ENCODE peak calls at places on chromosomes 4 and X, in seven cellular contexts. R, I, F, Q, Z, X and O are unnamed samples.

GRCh38 chr4:14524236-14524635 is 478.0 kb upstream of the CPEB2 start:
- DNase-seq in R (no peak), I (no peak), F (no peak), Q (no peak), Z (no peak), X (no peak), O (no peak)

GRCh38 chr4:182807346-182807745 is 109.8 kb downstream of the DCTD start:
- DNase-seq in R (no peak), I (no peak), F (no peak), Q (no peak), Z (no peak), X (no peak), O (no peak)

GRCh38 chr4:89834486-89835209 is 2.3 kb downstream of the SNCA start:
- DNase-seq in R (no peak), I (no peak), F (no peak), Q (peak), Z (no peak), X (no peak), O (no peak)

GRCh38 chr4:20252656-20253271 is 1.1 kb downstream of the SLIT2 start:
- DNase-seq in R (no peak), I (no peak), F (no peak), Q (no peak), Z (peak), X (peak), O (peak)

GRCh38 chrX:38666909-38667308 is 105.6 kb downstream of the TSPAN7 start:
- DNase-seq in R (no peak), I (no peak), F (no peak), Q (no peak), Z (no peak), X (no peak), O (no peak)

GRCh38 chr4:128820631-128821119 is 11.2 kb downstream of the JADE1 start:
- DNase-seq in R (no peak), I (no peak), F (no peak), Q (no peak), Z (no peak), X (no peak), O (no peak)

GRCh38 chr4:69831646-69832325 is 28.2 kb downstream of the SULT1E1 start:
- DNase-seq in R (peak), I (no peak), F (no peak), Q (no peak), Z (no peak), X (no peak), O (no peak)

GRCh38 chr4:73822389-73822788 is 14.1 kb upstream of the CXCL6 start:
- DNase-seq in R (no peak), I (no peak), F (no peak), Q (no peak), Z (no peak), X (no peak), O (no peak)

GRCh38 chr4:187944179-187944578 is 51.4 kb upstream of the ZFP42 start:
- DNase-seq in R (no peak), I (no peak), F (no peak), Q (no peak), Z (no peak), X (no peak), O (no peak)

GRCh38 chrX:111447298-111447697 is 35.3 kb upstream of the DCX start:
- DNase-seq in R (no peak), I (peak), F (no peak), Q (no peak), Z (peak), X (no peak), O (no peak)

GRCh38 chrX:129622757-129623301 is 31.9 kb downstream of the APLN start:
- DNase-seq in R (no peak), I (no peak), F (no peak), Q (no peak), Z (no peak), X (no peak), O (no peak)

GRCh38 chr4:159106636-159107035 is 3.8 kb downstream of the RAPGEF2 start:
- DNase-seq in R (no peak), I (no peak), F (no peak), Q (no peak), Z (no peak), X (no peak), O (no peak)

GRCh38 chrX:107571296-107571998 is 56.9 kb upstream of the PRPS1 start:
- DNase-seq in R (no peak), I (no peak), F (no peak), Q (no peak), Z (no peak), X (no peak), O (peak)

GRCh38 chrX:12961191-12961718 is 13.7 kb upstream of the TMSB4X start:
- DNase-seq in R (no peak), I (no peak), F (no peak), Q (no peak), Z (no peak), X (no peak), O (no peak)

GRCh38 chr4:186840771-186841301 is 117.2 kb upstream of the FAT1 start:
- DNase-seq in R (no peak), I (no peak), F (no peak), Q (no peak), Z (no peak), X (peak), O (no peak)

GRCh38 chrX:64204701-64205440 is 637 bp downstream of the AMER1 start:
- DNase-seq in R (peak), I (peak), F (peak), Q (peak), Z (peak), X (peak), O (no peak)

GRCh38 chrX:78333521-78333920 is 6.1 kb upstream of the CYSLTR1 start:
- DNase-seq in R (no peak), I (no peak), F (no peak), Q (no peak), Z (no peak), X (no peak), O (no peak)

GRCh38 chrX:88438209-88438608 is 308.8 kb upstream of the CPXCR1 start:
- DNase-seq in R (no peak), I (no peak), F (no peak), Q (no peak), Z (no peak), X (no peak), O (no peak)

GRCh38 chrX:11591712-11592351 is 73.9 kb downstream of the ARHGAP6 start:
- DNase-seq in R (no peak), I (no peak), F (no peak), Q (no peak), Z (no peak), X (no peak), O (no peak)

GRCh38 chrX:72029473-72030411 is 102.0 kb downstream of the RTL5 start:
- DNase-seq in R (no peak), I (no peak), F (no peak), Q (no peak), Z (no peak), X (peak), O (no peak)

GRCh38 chr4:101280866-101281600 is 66.3 kb downstream of the PPP3CA start:
- DNase-seq in R (no peak), I (no peak), F (no peak), Q (no peak), Z (no peak), X (no peak), O (no peak)

GRCh38 chr4:86092684-86093083 is 267.2 kb downstream of the MAPK10 start:
- DNase-seq in R (no peak), I (no peak), F (no peak), Q (no peak), Z (no peak), X (no peak), O (no peak)

GRCh38 chrX:25016938-25017598 is 1.3 kb upstream of the ARX start:
- DNase-seq in R (no peak), I (no peak), F (no peak), Q (no peak), Z (no peak), X (no peak), O (no peak)

GRCh38 chr4:28966982-28967381 is 1753.2 kb upstream of the PCDH7 start:
- DNase-seq in R (no peak), I (no peak), F (no peak), Q (no peak), Z (no peak), X (no peak), O (no peak)

GRCh38 chr4:24683116-24683515 is 98.8 kb upstream of the DHX15 start:
- DNase-seq in R (no peak), I (no peak), F (no peak), Q (no peak), Z (no peak), X (no peak), O (no peak)

GRCh38 chrX:48451708-48452107 is 18.4 kb downstream of the SLC38A5 start:
- DNase-seq in R (no peak), I (no peak), F (no peak), Q (no peak), Z (no peak), X (no peak), O (no peak)

GRCh38 chr4:6338175-6338950 is 68.7 kb downstream of the WFS1 start:
- DNase-seq in R (no peak), I (no peak), F (no peak), Q (no peak), Z (no peak), X (peak), O (no peak)

GRCh38 chr4:37717575-37717974 is 31.4 kb upstream of the RELL1 start:
- DNase-seq in R (no peak), I (no peak), F (no peak), Q (no peak), Z (no peak), X (no peak), O (no peak)

GRCh38 chr4:7291372-7292135 is 99.2 kb downstream of the SORCS2 start:
- DNase-seq in R (peak), I (no peak), F (no peak), Q (peak), Z (no peak), X (peak), O (no peak)